ENCODE peak calls at places on chromosomes 16 and 17, in six cellular contexts. J is heart left ventricle; D is thoracic aorta; P is effector memory CD4-positive, alpha-beta T cell; G is GM23248; M is sigmoid colon. R is an unnamed sample.

GRCh38 chr16:19757026-19757425 is 39.0 kb downstream of the IQCK start:
- DNase-seq in D (no peak), P (no peak), J (no peak), M (no peak), G (peak; percentile 23), R (no peak)

GRCh38 chr16:20401475-20402016 is 3.0 kb downstream of the PDILT start:
- DNase-seq in G (no peak), J (no peak), D (no peak), M (no peak), P (no peak), R (no peak)

GRCh38 chr17:76682306-76682705 is 28.5 kb downstream of the MXRA7 start:
- DNase-seq in D (no peak), J (peak; percentile 69), M (peak; percentile 75), G (peak; percentile 44), P (no peak), R (no peak)

GRCh38 chr17:45296833-45297124 is 20.0 kb downstream of the MAP3K14 start:
- DNase-seq in D (no peak), P (no peak), M (no peak), G (no peak), J (no peak), R (no peak)

GRCh38 chr16:79372504-79373184 is 227.9 kb downstream of the MAF start:
- DNase-seq in G (peak; percentile 81), D (no peak), P (peak; percentile 56), J (no peak), M (no peak), R (no peak)

GRCh38 chr17:14321476-14321949 is 20.6 kb downstream of the HS3ST3B1 start:
- DNase-seq in J (no peak), G (no peak), D (no peak), P (no peak), M (no peak), R (no peak)

GRCh38 chr16:28027055-28027454 is 36.5 kb downstream of the GSG1L start:
- DNase-seq in J (no peak), M (no peak), G (no peak), P (no peak), D (no peak), R (no peak)

GRCh38 chr16:53084736-53085538 is 30.1 kb downstream of the CHD9 start:
- DNase-seq in M (no peak), D (no peak), J (no peak), P (no peak), G (no peak), R (no peak)

GRCh38 chr17:78641243-78641642 is 64.0 kb upstream of the DNAH17 start:
- DNase-seq in J (no peak), D (no peak), M (peak; percentile 43), P (no peak), G (no peak), R (no peak)

GRCh38 chr16:47262938-47263337 is 119.2 kb upstream of the NETO2 start:
- DNase-seq in G (no peak), J (no peak), P (no peak), D (no peak), M (no peak), R (no peak)

GRCh38 chr16:49834496-49835009 is 21.4 kb downstream of the ZNF423 start:
- DNase-seq in M (peak; percentile 87), P (no peak), G (peak; percentile 17), D (no peak), J (peak; percentile 71), R (peak; percentile 35)

GRCh38 chr17:28227278-28228108 is 91.5 kb upstream of the TMEM97 start:
- DNase-seq in J (no peak), G (peak; percentile 68), D (no peak), M (no peak), P (no peak), R (peak; percentile 90)

GRCh38 chr17:82223517-82223916 is 5.3 kb upstream of the SLC16A3 start:
- DNase-seq in J (no peak), D (no peak), G (no peak), P (no peak), M (no peak), R (no peak)

GRCh38 chr16:87956169-87956770 is 5.0 kb downstream of the BANP start:
- DNase-seq in P (peak; percentile 46), M (no peak), D (no peak), G (peak; percentile 54), J (peak; percentile 68), R (no peak)

GRCh38 chr16:57743458-57743857 is 7.9 kb downstream of the KATNB1 start:
- DNase-seq in G (no peak), M (no peak), D (no peak), P (no peak), J (no peak), R (no peak)

GRCh38 chr17:36008998-36009665 is 7.8 kb upstream of the CCL15 start:
- DNase-seq in G (peak; percentile 20), P (no peak), M (no peak), D (no peak), J (no peak), R (no peak)

GRCh38 chr17:43449470-43450202 is 34.1 kb upstream of the DHX8 start:
- DNase-seq in P (no peak), J (no peak), M (no peak), G (peak; percentile 53), D (no peak), R (no peak)

GRCh38 chr17:64706224-64707076 is 44.3 kb upstream of the SMURF2 start:
- DNase-seq in M (no peak), D (no peak), P (no peak), J (no peak), G (peak; percentile 56), R (no peak)

GRCh38 chr17:38434178-38434665 is 6.0 kb downstream of the ARHGAP23 start:
- DNase-seq in G (no peak), D (no peak), P (no peak), M (peak; percentile 77), J (no peak), R (no peak)

GRCh38 chr16:83675136-83675535 is 132.6 kb upstream of the HSBP1 start:
- DNase-seq in P (no peak), M (no peak), D (no peak), J (no peak), G (no peak), R (no peak)

GRCh38 chr17:19753049-19753444 is 4.9 kb upstream of the ALDH3A1 start:
- DNase-seq in G (peak; percentile 98), J (peak; percentile 69), D (peak; percentile 62), M (peak; percentile 90), P (no peak), R (peak; percentile 97)

GRCh38 chr17:63358111-63358839 is 87.8 kb downstream of the CYB561 start:
- DNase-seq in D (no peak), J (no peak), M (no peak), P (no peak), G (peak; percentile 95), R (no peak)

GRCh38 chr16:21222495-21223337 is 10.8 kb upstream of the ANKS4B start:
- DNase-seq in G (no peak), P (no peak), J (no peak), D (no peak), M (no peak), R (no peak)

GRCh38 chr16:89089142-89089541 is 4.5 kb upstream of the ACSF3 start:
- DNase-seq in J (no peak), P (no peak), G (no peak), M (no peak), D (no peak), R (no peak)

GRCh38 chr16:54654429-54654828 is 276.2 kb upstream of the IRX5 start:
- DNase-seq in J (no peak), M (no peak), G (no peak), P (no peak), D (no peak), R (no peak)

DNA sequence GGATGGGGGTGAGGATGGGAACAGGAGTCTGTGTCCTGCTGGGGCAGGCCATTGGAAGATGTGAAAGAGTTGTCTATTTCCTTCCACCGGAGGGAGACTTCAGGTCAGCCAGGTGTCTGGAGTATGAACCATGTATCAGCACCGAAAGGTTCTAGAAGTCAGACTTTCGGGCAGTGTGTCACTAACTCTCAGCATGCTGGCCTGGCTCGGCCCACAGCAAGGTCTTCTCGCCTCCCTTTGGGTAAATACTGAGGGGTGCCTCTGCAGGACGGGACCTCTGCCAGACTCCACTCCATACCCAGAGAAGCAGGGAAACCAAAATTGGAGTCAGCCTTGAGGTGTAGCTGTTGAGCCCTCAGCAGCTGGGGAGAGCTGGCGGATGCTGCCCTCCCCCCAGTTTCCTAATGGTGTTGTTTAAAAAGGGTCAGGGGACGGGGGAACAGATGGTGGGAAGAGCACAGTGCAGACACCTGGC is 507 bp downstream of the CIITA start:
- DNase-seq in D (no peak), J (no peak), M (no peak), G (no peak), P (no peak), R (no peak)
- H3K36me3 ChIP-seq in D (no peaks in the 10 kb centered on the region), J (no peaks in the 10 kb centered on the region), M (no peaks in the 10 kb centered on the region), G (no peaks in the 10 kb centered on the region), P (no peaks in the 10 kb centered on the region), R (no peaks in the 10 kb centered on the region)

GRCh38 chr16:3317315-3317999 is 12.2 kb downstream of the ZNF75A start:
- DNase-seq in P (no peak), D (no peak), M (no peak), J (no peak), G (peak; percentile 10), R (no peak)

GRCh38 chr16:3306078-3306477 is 781 bp downstream of the ZNF75A start:
- DNase-seq in P (no peak), J (no peak), D (no peak), G (no peak), M (no peak), R (no peak)

DNA sequence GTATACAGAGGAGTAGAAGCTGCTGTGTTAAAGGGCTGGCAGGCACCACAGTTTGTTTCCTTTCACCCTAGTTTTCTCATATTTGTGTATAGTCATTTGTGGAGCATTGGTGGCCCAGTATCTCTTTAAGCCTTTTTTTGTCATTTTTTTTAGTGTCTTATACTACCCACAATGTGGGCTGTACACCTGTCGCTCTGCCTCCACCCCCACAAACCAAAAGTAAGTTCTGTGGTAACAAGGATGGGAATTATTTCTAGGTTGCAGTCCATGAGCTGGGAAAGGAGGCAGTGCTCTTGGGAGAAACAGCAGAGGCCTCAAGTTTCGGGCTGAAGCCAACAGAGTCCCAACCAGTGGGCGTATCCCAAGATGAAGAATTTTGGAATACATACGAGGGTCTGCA is 6.2 kb downstream of the ZNF75A start:
- DNase-seq in M (no peak), P (no peak), J (no peak), G (no peak), D (no peak), R (no peak)
- H3K9me3 ChIP-seq in M (peaks cover 29% of the 10 kb centered on the region), P (peaks cover 49% of the 10 kb centered on the region), J (peaks cover 100% of the 10 kb centered on the region), G (peaks cover 13% of the 10 kb centered on the region), D (peaks cover 97% of the 10 kb centered on the region), R (no peaks in the 10 kb centered on the region)

GRCh38 chr17:57887161-57887560 is 37.3 kb upstream of the MRPS23 start:
- DNase-seq in P (no peak), G (no peak), M (no peak), D (no peak), J (no peak), R (no peak)
- H3K27ac ChIP-seq in P (no peak overlapping the region), G (no peak overlapping the region), M (peak overlapping the region; percentile 11), D (no peak overlapping the region), J (no peak overlapping the region), R (no peak overlapping the region)

DNA sequence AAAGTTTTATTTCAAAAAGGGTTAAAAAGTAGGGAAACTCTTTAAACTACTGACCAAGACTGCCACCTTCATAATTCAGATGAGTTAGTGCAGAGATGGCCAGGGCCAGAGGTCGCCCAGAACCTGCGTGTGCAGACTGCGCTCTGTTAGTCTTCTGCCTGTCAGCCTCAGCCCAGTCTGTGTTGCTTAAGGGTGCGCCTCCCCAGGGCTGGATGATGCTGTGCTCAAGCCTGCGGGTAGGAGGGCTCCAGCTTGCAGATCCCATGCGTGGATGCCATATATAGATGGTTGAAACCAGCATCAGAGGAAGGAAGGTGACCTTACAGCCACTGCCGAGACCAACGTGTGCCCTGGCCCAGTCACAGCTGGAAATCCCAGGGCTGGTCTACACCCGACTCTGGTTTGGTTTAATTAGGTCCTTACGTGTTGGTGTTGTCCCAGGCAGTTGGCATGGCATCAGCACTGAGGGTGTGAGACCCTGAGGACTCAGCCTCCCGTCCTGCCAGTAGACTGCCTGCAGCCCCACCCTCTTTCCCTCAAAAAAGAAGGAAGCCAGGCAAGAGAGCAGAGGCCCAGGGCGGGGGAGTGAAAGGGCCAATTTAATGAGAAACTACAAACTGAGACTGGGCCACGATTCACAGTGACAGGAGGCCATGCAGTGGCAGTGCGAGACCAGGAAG is 27.7 kb downstream of the CDIP1 start:
- DNase-seq in J (no peak), P (no peak), M (no peak), G (no peak), D (no peak), R (no peak)
- H3K36me3 ChIP-seq in J (peaks cover 25% of the 10 kb centered on the region), P (peaks cover 66% of the 10 kb centered on the region), M (peaks cover 54% of the 10 kb centered on the region), G (peaks cover 4% of the 10 kb centered on the region), D (peaks cover 46% of the 10 kb centered on the region), R (peaks cover 18% of the 10 kb centered on the region)